ENCODE peak calls at places on chromosome 11, in eight cellular contexts. R is transverse colon; E is CD4-positive, CD25-positive, alpha-beta regulatory T cell; M is CD8-positive, alpha-beta memory T cell; V is CD8-positive, alpha-beta T cell; Y is PC-3; J is right lobe of liver; L is neuronal stem cell. W is an unnamed sample. For H3K9me3, the result is how much of the 10 kb centered on the place peaks cover.

GRCh38 chr11:96782632-96783031 is 392.8 kb downstream of the JRKL start:
- DNase-seq in Y (peak), R (no peak), M (no peak), V (no peak), L (no peak), E (no peak), J (no peak), W (no peak)

GRCh38 chr11:8207080-8208000 is 38.5 kb upstream of the RIC3 start:
- DNase-seq in L (no peak), E (no peak), R (no peak), V (no peak), M (no peak), J (no peak), Y (no peak), W (no peak)

GRCh38 chr11:2779499-2779980 is 79.7 kb upstream of the KCNQ1OT1 start:
- DNase-seq in E (no peak), M (no peak), J (no peak), Y (no peak), L (no peak), V (no peak), R (no peak), W (no peak)

GRCh38 chr11:93591247-93591898 is 48.2 kb upstream of the SMCO4 start:
- DNase-seq in R (no peak), Y (peak), E (no peak), J (no peak), M (no peak), L (no peak), V (no peak), W (no peak)

GRCh38 chr11:64970731-64971151 is 1.2 kb downstream of the MAJIN start:
- DNase-seq in J (peak), V (no peak), L (no peak), Y (peak), R (peak), E (no peak), M (no peak), W (no peak)

GRCh38 chr11:76777922-76778321 is 5.2 kb upstream of the TSKU start:
- DNase-seq in V (no peak), Y (no peak), J (peak), R (no peak), E (no peak), M (no peak), L (no peak), W (no peak)

GRCh38 chr11:56841210-56841810 is 92.8 kb upstream of the OR9G4 start:
- DNase-seq in J (no peak), Y (peak), L (peak), E (no peak), M (no peak), V (no peak), R (peak), W (no peak)

GRCh38 chr11:60855726-60856633 is at the start of gene PTGDR2:
- DNase-seq in J (no peak), Y (no peak), L (no peak), E (no peak), M (no peak), R (peak), V (peak), W (no peak)

GRCh38 chr11:115185507-115185906 is 318.7 kb downstream of the CADM1 start:
- DNase-seq in V (no peak), Y (no peak), R (no peak), J (no peak), E (no peak), L (no peak), M (no peak), W (no peak)

DNA sequence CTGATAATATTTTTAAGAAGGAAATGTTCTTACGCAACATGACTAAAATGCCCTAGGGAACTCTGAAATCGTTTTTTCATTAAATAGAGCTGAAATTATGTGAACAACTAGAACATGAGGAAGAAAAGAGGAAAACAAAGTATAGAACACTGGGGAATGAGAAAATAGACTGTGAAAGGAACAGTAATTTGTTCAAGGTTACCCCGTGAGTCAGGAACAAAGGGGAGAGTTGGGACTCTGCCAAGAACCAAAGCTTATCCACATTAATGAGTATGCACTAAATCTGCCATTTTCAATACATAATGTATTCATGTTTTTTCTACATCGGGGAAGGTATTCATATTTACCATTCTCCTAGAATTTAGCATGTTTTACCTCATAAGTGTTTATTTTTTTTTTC is 961.8 kb upstream of the CCDC90B start:
- DNase-seq in M (no peak), J (no peak), E (no peak), L (no peak), R (no peak), Y (no peak), V (no peak), W (no peak)
- H3K27ac ChIP-seq in M (no peak), J (no peak), E (no peak), L (no peak), R (no peak), Y (no peak), V (no peak), W (no peak)

GRCh38 chr11:35247863-35248262 is 108.9 kb downstream of the CD44 start:
- DNase-seq in E (no peak), R (no peak), L (no peak), M (no peak), V (no peak), Y (no peak), J (no peak), W (no peak)
- H3K9me3 ChIP-seq in E (under half), R (under half), L (under half), M (under half), V (under half), Y (under half), J (under half), W (under half)

DNA sequence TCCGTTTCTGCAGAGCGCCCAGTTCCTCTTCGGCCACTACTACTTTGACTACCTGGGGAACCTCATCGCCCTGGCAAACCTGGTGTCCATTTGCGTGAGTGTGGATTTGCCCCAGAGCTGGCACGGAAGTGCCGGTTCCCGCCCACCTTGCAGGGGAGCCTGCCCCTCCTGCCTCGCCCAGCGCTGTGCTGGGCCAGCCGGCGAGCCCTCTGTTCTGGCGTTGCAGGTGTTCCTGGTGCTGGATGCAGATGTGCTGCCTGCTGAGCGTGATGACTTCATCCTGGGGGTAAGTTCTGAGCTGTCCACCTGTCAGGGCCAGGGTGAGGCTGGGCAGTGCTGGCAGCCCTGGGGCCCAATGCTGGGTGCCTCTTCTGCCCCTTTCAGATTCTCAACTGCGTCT is 29.8 kb downstream of the TPCN2 start:
- DNase-seq in L (no peak), M (no peak), R (no peak), E (no peak), J (no peak), V (no peak), Y (no peak), W (no peak)
- H3K4me3 ChIP-seq in L (no peak), M (no peak), R (no peak), E (no peak), J (no peak), V (no peak), Y (no peak), W (no peak)

GRCh38 chr11:69154938-69155301 is 815 bp upstream of the SMIM38 start:
- DNase-seq in J (no peak), V (no peak), Y (no peak), L (no peak), E (no peak), M (no peak), R (no peak), W (no peak)

GRCh38 chr11:69156673-69157155 is 979 bp downstream of the SMIM38 start:
- DNase-seq in E (no peak), Y (no peak), L (no peak), J (no peak), R (no peak), V (no peak), M (no peak), W (no peak)

GRCh38 chr11:69157156-69157821 is 1.6 kb downstream of the SMIM38 start:
- DNase-seq in E (no peak), M (no peak), R (no peak), J (no peak), Y (no peak), L (peak), V (no peak), W (no peak)

GRCh38 chr11:69155302-69156198 is at the start of gene SMIM38:
- DNase-seq in Y (no peak), E (no peak), L (no peak), R (no peak), M (no peak), V (no peak), J (no peak), W (no peak)

GRCh38 chr11:69156218-69156639 is 494 bp downstream of the SMIM38 start:
- DNase-seq in E (no peak), R (no peak), M (no peak), L (no peak), J (no peak), Y (no peak), V (no peak), W (peak)
- H3K27ac ChIP-seq in E (no peak), R (no peak), M (no peak), L (peak), J (no peak), Y (no peak), V (no peak), W (no peak)

GRCh38 chr11:91959411-91959810 is 265.2 kb upstream of the FAT3 start:
- DNase-seq in L (no peak), J (no peak), V (no peak), M (no peak), R (no peak), Y (no peak), E (no peak), W (no peak)
- H3K9me3 ChIP-seq in L (under half), J (under half), V (under half), M (under half), R (under half), Y (under half), E (under half), W (under half)

DNA sequence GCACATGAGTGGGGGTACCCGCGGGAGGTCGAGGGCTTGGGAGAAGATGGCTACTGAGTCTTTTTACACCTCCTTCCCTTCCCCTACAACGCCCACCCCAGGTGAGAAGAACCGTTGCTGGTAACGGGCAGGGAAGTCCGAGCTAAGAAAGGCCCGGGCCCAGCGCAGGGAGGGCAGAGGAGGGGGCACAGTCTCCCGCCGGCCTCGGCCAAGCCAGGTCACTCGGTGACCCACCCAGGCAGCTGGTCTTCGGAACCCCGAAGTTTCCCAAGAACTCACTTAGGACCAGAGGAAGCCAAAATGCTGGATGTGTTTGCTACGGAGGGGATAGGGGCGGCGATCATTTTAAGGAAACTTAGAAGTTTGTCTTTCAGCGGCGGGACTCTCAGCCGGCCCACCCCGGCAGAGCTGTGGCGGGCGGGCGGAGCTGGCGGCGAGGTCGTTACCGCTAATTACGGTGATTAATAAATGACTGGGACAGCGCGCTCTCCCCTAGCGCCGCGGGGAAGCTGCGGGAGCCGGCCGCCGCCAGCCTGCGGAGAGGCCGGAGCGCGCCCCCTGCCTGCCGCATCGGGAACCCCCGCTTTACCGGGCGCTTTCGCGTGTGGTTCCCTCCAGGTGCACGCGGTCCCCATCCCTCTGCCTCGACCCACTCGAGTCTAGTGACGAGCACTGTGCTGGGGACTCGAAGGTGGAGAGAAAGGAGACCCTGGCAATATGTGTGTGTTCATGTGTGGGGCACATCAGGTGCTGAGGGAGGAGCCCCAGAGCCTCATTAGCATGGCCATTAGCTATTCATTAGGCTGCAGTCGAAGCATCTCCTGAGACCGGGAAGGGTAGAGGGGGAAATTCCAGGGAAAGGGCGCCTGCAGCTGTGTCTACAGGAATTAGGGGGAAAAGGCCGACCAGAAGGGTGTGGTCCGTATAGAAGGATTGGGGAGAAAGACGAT is 945 bp downstream of the ROBO3 start:
- DNase-seq in V (peak), R (peak), M (peak), L (no peak), E (no peak), Y (peak), J (no peak), W (no peak)
- H3K4me3 ChIP-seq in V (peak), R (peak), M (no peak), L (no peak), E (no peak), Y (peak), J (peak), W (peak)

GRCh38 chr11:45209480-45209879 is 63.0 kb downstream of the PRDM11 start:
- DNase-seq in R (no peak), V (no peak), Y (no peak), M (no peak), E (no peak), J (no peak), L (no peak), W (no peak)
- H3K27ac ChIP-seq in R (peak), V (no peak), Y (no peak), M (no peak), E (no peak), J (peak), L (peak), W (peak)

GRCh38 chr11:35990170-35990569 is 46.3 kb downstream of the LDLRAD3 start:
- DNase-seq in M (no peak), Y (no peak), L (no peak), R (no peak), E (no peak), J (no peak), V (no peak), W (no peak)

GRCh38 chr11:35983965-35984364 is 40.1 kb downstream of the LDLRAD3 start:
- DNase-seq in R (no peak), L (no peak), J (no peak), Y (no peak), V (no peak), E (no peak), M (no peak), W (no peak)

GRCh38 chr11:35990816-35991215 is 47.0 kb downstream of the LDLRAD3 start:
- DNase-seq in V (no peak), L (no peak), M (no peak), R (no peak), Y (no peak), E (no peak), J (no peak), W (no peak)

GRCh38 chr11:35982061-35982460 is 38.2 kb downstream of the LDLRAD3 start:
- DNase-seq in E (no peak), M (no peak), J (no peak), V (no peak), L (no peak), R (no peak), Y (no peak), W (no peak)

DNA sequence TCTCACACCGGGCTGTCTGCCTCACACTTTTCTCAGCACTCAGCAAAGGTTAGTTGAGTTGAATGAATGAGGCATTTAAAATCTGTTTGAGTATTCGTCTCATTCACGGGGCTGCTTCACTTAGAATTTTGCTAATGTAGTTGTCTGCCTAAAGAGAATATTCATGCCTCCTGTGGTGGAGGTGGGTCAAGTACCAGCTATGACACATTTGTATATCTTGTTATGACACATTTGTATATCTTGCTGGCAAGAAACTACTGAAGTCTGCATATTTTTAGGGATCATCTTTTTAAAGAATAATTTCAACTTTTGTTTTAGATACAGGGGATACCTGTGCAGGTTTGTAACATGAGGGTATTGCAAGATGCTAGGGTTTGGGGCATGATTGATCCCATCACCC is 43.1 kb downstream of the LDLRAD3 start:
- DNase-seq in Y (peak), E (no peak), L (no peak), M (no peak), R (no peak), V (no peak), J (no peak), W (no peak)
- H3K9me3 ChIP-seq in Y (under half), E (under half), L (under half), M (under half), R (under half), V (under half), J (under half), W (under half)

DNA sequence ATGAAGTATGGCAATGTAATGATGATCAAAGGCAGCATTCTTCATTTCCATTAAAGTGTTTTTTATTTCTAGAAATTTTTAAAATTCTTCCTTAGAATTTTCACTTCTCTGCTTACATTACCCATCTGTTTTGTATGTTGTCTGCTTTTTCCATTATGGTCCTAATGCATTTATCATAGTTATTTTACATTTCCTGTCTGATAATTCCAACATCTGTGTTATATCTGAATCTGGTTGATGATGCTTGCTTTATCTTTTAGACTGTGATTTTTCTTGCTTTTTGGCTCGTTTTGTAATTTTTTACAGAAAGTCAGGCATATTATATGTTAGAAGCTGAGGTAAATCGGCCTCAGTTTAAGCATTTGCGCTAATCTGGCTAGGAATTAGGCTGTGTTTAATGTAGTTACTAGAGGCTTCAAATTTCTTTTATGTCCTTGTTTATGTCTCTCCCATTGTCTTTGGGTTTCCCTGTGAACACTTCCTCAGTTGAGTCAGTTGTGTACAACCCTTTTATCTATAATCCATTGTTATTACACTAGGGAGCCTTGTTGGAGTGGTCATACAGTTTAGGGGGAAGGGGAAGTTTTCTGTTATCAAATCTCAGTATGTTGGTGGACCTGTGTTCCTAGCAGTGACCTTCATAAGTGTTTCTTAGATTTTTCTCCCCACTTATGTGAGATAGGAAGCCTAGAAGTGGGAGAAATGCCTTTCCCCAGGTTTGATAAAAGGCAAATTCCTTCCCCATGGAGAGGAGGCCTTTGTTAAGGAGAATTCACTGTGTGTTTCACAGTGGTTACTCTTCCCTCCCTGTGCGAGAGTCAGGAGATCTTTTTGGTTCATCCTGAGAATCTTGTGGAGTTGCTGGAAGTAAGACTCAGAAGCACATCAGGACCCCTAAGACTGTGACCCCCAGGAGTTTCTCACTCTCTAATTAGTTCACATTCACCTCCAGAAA is 437.5 kb downstream of the INSC start:
- DNase-seq in J (no peak), M (no peak), Y (no peak), V (no peak), E (no peak), R (no peak), L (peak), W (no peak)
- H3K4me3 ChIP-seq in J (no peak), M (no peak), Y (no peak), V (no peak), E (no peak), R (no peak), L (peak), W (no peak)